ENCODE peak calls at places on chromosomes 4 and X, in five cellular contexts. K is RWPE1; I is left ventricle myocardium inferior; M is HAP-1; P is stimulated activated CD4-positive, alpha-beta T cell treated with anti-CD3 and anti-CD28 coated beads, Interleukin-1b, Interleukin-23, amount 100 ng/mL, for 1 hour. A is an unnamed sample.

GRCh38 chr4:8155660-8156421 is 2.8 kb downstream of the ABLIM2 start:
- DNase-seq in P (no peak), M (no peak), I (no peak), K (no peak), A (no peak)

GRCh38 chr4:119939066-119939995 is 127.3 kb downstream of the MAD2L1 start:
- DNase-seq in K (no peak), M (no peak), I (no peak), P (no peak), A (no peak)

GRCh38 chrX:4240541-4241194 is 527.2 kb upstream of the PRKX start:
- DNase-seq in I (no peak), K (no peak), M (no peak), P (no peak), A (no peak)

GRCh38 chr4:82891728-82892466 is 944 bp upstream of the SEC31A start:
- DNase-seq in I (no peak), K (no peak), P (no peak), M (no peak), A (no peak)

GRCh38 chr4:145937021-145937861 is 1.4 kb downstream of the ZNF827 start:
- DNase-seq in P (no peak), I (peak; percentile 67), M (peak; percentile 84), K (peak; percentile 41), A (no peak)

GRCh38 chrX:18995216-18995615 is 11.3 kb upstream of the PHKA2 start:
- DNase-seq in I (no peak), M (no peak), P (no peak), K (peak; percentile 41), A (no peak)

GRCh38 chrX:103811858-103812257 is 20.2 kb downstream of the RAB9B start:
- DNase-seq in P (no peak), K (no peak), I (no peak), M (no peak), A (no peak)

GRCh38 chrX:125205084-125205917 is 114.4 kb upstream of the TEX13C start:
- DNase-seq in M (peak; percentile 85), K (peak; percentile 14), P (no peak), I (peak; percentile 49), A (peak; percentile 14)

GRCh38 chrX:7252013-7252610 is 104.2 kb upstream of the PUDP start:
- DNase-seq in M (no peak), P (no peak), I (no peak), K (peak; percentile 5), A (peak; percentile 46)

GRCh38 chr4:114005569-114006442 is 26.4 kb upstream of the ARSJ start:
- DNase-seq in K (peak; percentile 34), P (no peak), I (no peak), M (no peak), A (no peak)